ENCODE peak calls at places on chromosomes 11 and 22, in six cellular contexts. One of them, this sample, is unnamed.

GRCh38 chr22:30005213-30005857 is 74.9 kb upstream of the HORMAD2 start:
- DNase-seq in sigmoid colon: peak; percentile 81
- DNase-seq in kidney tubule cell: peak; percentile 74
- DNase-seq in effector CD4-positive, alpha-beta T cell: peak; percentile 33
- DNase-seq in activated CD8-positive, alpha-beta memory T cell treated with anti-CD3 and anti-CD28 coated beads for 24 hours: peak; percentile 87
- DNase-seq in breast epithelium: peak; percentile 69
- DNase-seq in this sample: peak; percentile 73

GRCh38 chr11:12606597-12606996 is 67.6 kb upstream of the TEAD1 start:
- DNase-seq in activated CD8-positive, alpha-beta memory T cell treated with anti-CD3 and anti-CD28 coated beads for 24 hours: no peak
- DNase-seq in effector CD4-positive, alpha-beta T cell: no peak
- DNase-seq in sigmoid colon: no peak
- DNase-seq in kidney tubule cell: peak; percentile 47
- DNase-seq in breast epithelium: no peak
- DNase-seq in this sample: no peak

GRCh38 chr22:47591016-47591415 is 828.6 kb downstream of the TBC1D22A start:
- DNase-seq in sigmoid colon: peak; percentile 34
- DNase-seq in activated CD8-positive, alpha-beta memory T cell treated with anti-CD3 and anti-CD28 coated beads for 24 hours: no peak
- DNase-seq in effector CD4-positive, alpha-beta T cell: no peak
- DNase-seq in breast epithelium: no peak
- DNase-seq in kidney tubule cell: no peak
- DNase-seq in this sample: no peak

GRCh38 chr22:25485626-25486545 is 78.6 kb upstream of the GRK3 start:
- DNase-seq in kidney tubule cell: peak; percentile 52
- DNase-seq in breast epithelium: no peak
- DNase-seq in sigmoid colon: no peak
- DNase-seq in effector CD4-positive, alpha-beta T cell: no peak
- DNase-seq in activated CD8-positive, alpha-beta memory T cell treated with anti-CD3 and anti-CD28 coated beads for 24 hours: no peak
- DNase-seq in this sample: no peak

GRCh38 chr11:64888761-64889511 is 10.5 kb upstream of the EHD1 start:
- DNase-seq in activated CD8-positive, alpha-beta memory T cell treated with anti-CD3 and anti-CD28 coated beads for 24 hours: no peak
- DNase-seq in sigmoid colon: no peak
- DNase-seq in effector CD4-positive, alpha-beta T cell: no peak
- DNase-seq in kidney tubule cell: peak; percentile 66
- DNase-seq in breast epithelium: no peak
- DNase-seq in this sample: peak; percentile 86

GRCh38 chr11:2881974-2882362 is 3.6 kb downstream of the CDKN1C start:
- DNase-seq in activated CD8-positive, alpha-beta memory T cell treated with anti-CD3 and anti-CD28 coated beads for 24 hours: no peak
- DNase-seq in sigmoid colon: no peak
- DNase-seq in kidney tubule cell: no peak
- DNase-seq in effector CD4-positive, alpha-beta T cell: no peak
- DNase-seq in breast epithelium: no peak
- DNase-seq in this sample: no peak

GRCh38 chr11:17476317-17477083 is at the start of gene ABCC8:
- DNase-seq in breast epithelium: no peak
- DNase-seq in effector CD4-positive, alpha-beta T cell: no peak
- DNase-seq in kidney tubule cell: no peak
- DNase-seq in sigmoid colon: no peak
- DNase-seq in activated CD8-positive, alpha-beta memory T cell treated with anti-CD3 and anti-CD28 coated beads for 24 hours: no peak
- DNase-seq in this sample: no peak

GRCh38 chr22:29883045-29883830 is at the start of gene MTMR3:
- DNase-seq in kidney tubule cell: peak; percentile 93
- DNase-seq in breast epithelium: peak; percentile 88
- DNase-seq in effector CD4-positive, alpha-beta T cell: peak; percentile 79
- DNase-seq in sigmoid colon: peak; percentile 95
- DNase-seq in activated CD8-positive, alpha-beta memory T cell treated with anti-CD3 and anti-CD28 coated beads for 24 hours: peak; percentile 98
- DNase-seq in this sample: peak; percentile 90

GRCh38 chr11:74307409-74307808 is 4.0 kb downstream of the P4HA3 start:
- DNase-seq in activated CD8-positive, alpha-beta memory T cell treated with anti-CD3 and anti-CD28 coated beads for 24 hours: no peak
- DNase-seq in kidney tubule cell: no peak
- DNase-seq in sigmoid colon: no peak
- DNase-seq in breast epithelium: no peak
- DNase-seq in effector CD4-positive, alpha-beta T cell: no peak
- DNase-seq in this sample: no peak

GRCh38 chr11:129374081-129374992 is 1.3 kb upstream of the BARX2 start:
- DNase-seq in effector CD4-positive, alpha-beta T cell: no peak
- DNase-seq in breast epithelium: no peak
- DNase-seq in activated CD8-positive, alpha-beta memory T cell treated with anti-CD3 and anti-CD28 coated beads for 24 hours: peak; percentile 59
- DNase-seq in sigmoid colon: no peak
- DNase-seq in kidney tubule cell: no peak
- DNase-seq in this sample: no peak

GRCh38 chr11:120215634-120216033 is 4.8 kb downstream of the OAF start:
- DNase-seq in effector CD4-positive, alpha-beta T cell: no peak
- DNase-seq in breast epithelium: no peak
- DNase-seq in activated CD8-positive, alpha-beta memory T cell treated with anti-CD3 and anti-CD28 coated beads for 24 hours: no peak
- DNase-seq in kidney tubule cell: peak; percentile 66
- DNase-seq in sigmoid colon: peak; percentile 89
- DNase-seq in this sample: no peak

GRCh38 chr22:48414662-48415061 is 1413.0 kb downstream of the BRD1 start:
- DNase-seq in activated CD8-positive, alpha-beta memory T cell treated with anti-CD3 and anti-CD28 coated beads for 24 hours: no peak
- DNase-seq in kidney tubule cell: no peak
- DNase-seq in breast epithelium: no peak
- DNase-seq in effector CD4-positive, alpha-beta T cell: no peak
- DNase-seq in sigmoid colon: no peak
- DNase-seq in this sample: no peak

This sample was measured in Caki2.